ENCODE peak calls at places on chromosomes 2 and 18, in ten cellular contexts. T, A, I, S, E, V, N, R, U and H are unnamed samples.

GRCh38 chr2:182077451-182078142 is 91.9 kb downstream of the PPP1R1C start:
- DNase-seq in T (peak), A (no peak), I (peak), S (peak), E (peak), V (peak), N (peak), R (peak), U (peak), H (peak)

GRCh38 chr2:136052374-136053362 is 65.3 kb downstream of the CXCR4 start:
- DNase-seq in T (no peak), A (no peak), I (no peak), S (no peak), E (no peak), V (no peak), N (no peak), R (no peak), U (peak), H (peak)

GRCh38 chr2:55887351-55887750 is 36.2 kb downstream of the EFEMP1 start:
- DNase-seq in T (no peak), A (no peak), I (no peak), S (no peak), E (peak), V (no peak), N (no peak), R (no peak), U (no peak), H (no peak)

GRCh38 chr18:5955861-5956260 is 60.5 kb upstream of the TMEM200C start:
- DNase-seq in T (no peak), A (no peak), I (no peak), S (no peak), E (no peak), V (no peak), N (no peak), R (no peak), U (no peak), H (no peak)

GRCh38 chr2:44840186-44840850 is 101.2 kb upstream of the SIX3 start:
- DNase-seq in T (no peak), A (no peak), I (no peak), S (no peak), E (no peak), V (peak), N (no peak), R (no peak), U (no peak), H (no peak)

GRCh38 chr2:120758181-120759048 is 22.7 kb downstream of the GLI2 start:
- DNase-seq in T (no peak), A (no peak), I (peak), S (no peak), E (peak), V (peak), N (no peak), R (peak), U (no peak), H (no peak)

GRCh38 chr2:23241106-23241505 is 143.9 kb upstream of the KLHL29 start:
- DNase-seq in T (no peak), A (no peak), I (no peak), S (no peak), E (no peak), V (no peak), N (no peak), R (no peak), U (no peak), H (no peak)

GRCh38 chr2:33021542-33022259 is 74.9 kb downstream of the LTBP1 start:
- DNase-seq in T (no peak), A (no peak), I (no peak), S (peak), E (peak), V (no peak), N (no peak), R (no peak), U (no peak), H (no peak)

GRCh38 chr2:207625014-207625755 is at the start of gene METTL21A:
- DNase-seq in T (peak), A (peak), I (peak), S (no peak), E (peak), V (peak), N (peak), R (peak), U (peak), H (peak)

GRCh38 chr2:197795277-197795676 is 9.1 kb upstream of the PLCL1 start:
- DNase-seq in T (no peak), A (no peak), I (no peak), S (no peak), E (no peak), V (no peak), N (no peak), R (no peak), U (no peak), H (no peak)

GRCh38 chr2:18993756-18994155 is 364.7 kb downstream of the OSR1 start:
- DNase-seq in T (no peak), A (no peak), I (no peak), S (peak), E (peak), V (no peak), N (no peak), R (no peak), U (no peak), H (no peak)

GRCh38 chr2:191298306-191298705 is 53.1 kb downstream of the MYO1B start:
- DNase-seq in T (no peak), A (no peak), I (no peak), S (peak), E (peak), V (no peak), N (no peak), R (no peak), U (no peak), H (no peak)

GRCh38 chr2:200778038-200778437 is 33.7 kb upstream of the BZW1 start:
- DNase-seq in T (no peak), A (no peak), I (no peak), S (no peak), E (peak), V (no peak), N (no peak), R (no peak), U (no peak), H (no peak)

GRCh38 chr2:98157557-98157956 is 70.6 kb downstream of the VWA3B start:
- DNase-seq in T (no peak), A (no peak), I (no peak), S (no peak), E (no peak), V (no peak), N (no peak), R (no peak), U (no peak), H (peak)

GRCh38 chr2:5696351-5696740 is 4.2 kb downstream of the SOX11 start:
- DNase-seq in T (no peak), A (no peak), I (no peak), S (no peak), E (no peak), V (no peak), N (no peak), R (no peak), U (no peak), H (no peak)

GRCh38 chr18:22691988-22692710 is 241.0 kb upstream of the RBBP8 start:
- DNase-seq in T (no peak), A (no peak), I (no peak), S (peak), E (peak), V (no peak), N (peak), R (peak), U (no peak), H (no peak)

GRCh38 chr2:132400169-132400900 is 16.3 kb upstream of the GPR39 start:
- DNase-seq in T (no peak), A (no peak), I (no peak), S (no peak), E (peak), V (no peak), N (peak), R (peak), U (no peak), H (no peak)

GRCh38 chr2:8680931-8681760 is 710 bp upstream of the ID2 start:
- DNase-seq in T (no peak), A (peak), I (peak), S (no peak), E (peak), V (peak), N (peak), R (peak), U (peak), H (no peak)

GRCh38 chr2:180222642-180223041 is 215.5 kb upstream of the CWC22 start:
- DNase-seq in T (no peak), A (no peak), I (peak), S (peak), E (peak), V (peak), N (peak), R (no peak), U (no peak), H (no peak)

GRCh38 chr2:24825883-24826800 is 32.9 kb downstream of the CENPO start:
- DNase-seq in T (no peak), A (no peak), I (no peak), S (no peak), E (no peak), V (no peak), N (peak), R (peak), U (no peak), H (no peak)

GRCh38 chr18:48032876-48033769 is 102.7 kb upstream of the SMAD2 start:
- DNase-seq in T (no peak), A (no peak), I (no peak), S (no peak), E (no peak), V (no peak), N (peak), R (no peak), U (no peak), H (no peak)

GRCh38 chr2:103664690-103665089 is 902.9 kb downstream of the TMEM182 start:
- DNase-seq in T (no peak), A (no peak), I (no peak), S (no peak), E (no peak), V (no peak), N (no peak), R (no peak), U (no peak), H (no peak)

DNA sequence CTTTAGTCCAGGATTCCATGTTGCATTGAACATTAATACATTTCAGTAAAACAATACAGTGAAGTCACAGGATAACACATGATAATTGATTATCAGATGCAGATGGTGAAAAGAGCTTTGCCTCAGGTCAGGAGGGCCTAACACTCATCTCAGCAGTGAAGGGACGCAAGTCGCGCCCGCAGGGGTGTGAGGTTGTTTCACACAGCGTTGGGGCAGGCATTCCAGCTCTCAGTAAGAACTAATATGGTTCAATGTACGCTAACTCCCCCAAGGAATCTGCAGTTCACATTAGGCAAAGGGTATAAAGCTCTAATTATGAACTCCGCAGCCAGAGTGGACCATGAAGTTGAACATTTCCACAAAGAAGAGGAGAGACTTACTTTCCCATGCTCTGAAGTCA is 53.1 kb upstream of the ATL2 start:
- DNase-seq in T (no peak), A (no peak), I (no peak), S (no peak), E (no peak), V (no peak), N (no peak), R (no peak), U (no peak), H (no peak)
- TF ChIP-seq CTCF in T (no peak), A (no peak), I (no peak), S (no peak), E (no peak), V (no peak), N (no peak), R (no peak), U (no peak), H (no peak)

GRCh38 chr2:148565272-148565894 is 79.2 kb upstream of the EPC2 start:
- DNase-seq in T (no peak), A (no peak), I (no peak), S (no peak), E (no peak), V (no peak), N (no peak), R (no peak), U (no peak), H (no peak)
- TF ChIP-seq CTCF in T (peak), A (no peak), I (peak), S (no peak), E (no peak), V (no peak), N (no peak), R (peak), U (peak), H (peak)

GRCh38 chr2:42043789-42044394 is 3.9 kb upstream of the PKDCC start:
- DNase-seq in T (no peak), A (no peak), I (no peak), S (no peak), E (no peak), V (no peak), N (no peak), R (no peak), U (no peak), H (no peak)

GRCh38 chr2:42041377-42042127 is 6.3 kb upstream of the PKDCC start:
- DNase-seq in T (no peak), A (no peak), I (no peak), S (no peak), E (no peak), V (no peak), N (no peak), R (no peak), U (no peak), H (no peak)

GRCh38 chr2:42042956-42043355 is 4.9 kb upstream of the PKDCC start:
- DNase-seq in T (no peak), A (no peak), I (no peak), S (no peak), E (no peak), V (no peak), N (no peak), R (no peak), U (no peak), H (no peak)

GRCh38 chr2:42036940-42037339 is 10.9 kb upstream of the PKDCC start:
- DNase-seq in T (no peak), A (no peak), I (no peak), S (no peak), E (no peak), V (no peak), N (no peak), R (no peak), U (no peak), H (no peak)

DNA sequence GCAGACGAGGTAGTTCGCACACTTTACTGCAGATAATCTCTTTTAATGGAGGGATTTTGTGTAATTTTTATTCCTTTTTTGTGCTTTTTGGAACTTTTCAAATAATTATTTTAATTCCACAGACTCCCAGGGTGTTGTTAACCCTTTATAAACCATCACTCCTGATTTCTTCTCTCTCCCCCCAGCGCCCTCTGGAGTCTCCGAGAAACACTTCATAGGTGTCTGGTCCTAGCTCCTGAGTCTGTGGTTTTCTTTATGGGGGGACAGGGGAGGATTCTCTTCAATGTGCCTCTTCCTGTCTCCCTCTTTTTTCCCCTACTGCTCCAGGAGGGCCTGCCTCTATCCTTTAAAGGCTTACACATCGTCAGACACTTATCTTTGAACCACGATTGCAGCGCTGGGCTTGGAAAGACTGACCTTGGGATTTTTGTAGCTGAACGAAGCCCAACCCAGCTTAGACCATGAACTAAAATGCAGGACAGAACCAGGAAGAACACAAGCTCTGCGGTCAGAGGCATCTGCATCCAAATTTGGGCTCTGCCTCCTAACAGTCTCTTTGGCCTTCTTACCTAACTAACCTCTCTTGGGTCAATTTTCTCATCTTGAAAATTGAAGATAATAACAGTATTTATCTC is 7.1 kb upstream of the PKDCC start:
- DNase-seq in T (no peak), A (no peak), I (no peak), S (no peak), E (peak), V (no peak), N (no peak), R (no peak), U (no peak), H (no peak)
- TF ChIP-seq CTCF in T (no peak), A (no peak), I (no peak), S (no peak), E (no peak), V (no peak), N (no peak), R (no peak), U (no peak), H (no peak)

GRCh38 chr2:201938816-201939180 is 94.9 kb upstream of the FZD7 start:
- DNase-seq in T (no peak), A (no peak), I (no peak), S (no peak), E (no peak), V (no peak), N (no peak), R (no peak), U (no peak), H (no peak)
- TF ChIP-seq CTCF in T (no peak), A (no peak), I (no peak), S (no peak), E (no peak), V (no peak), N (no peak), R (no peak), U (no peak), H (no peak)

DNA sequence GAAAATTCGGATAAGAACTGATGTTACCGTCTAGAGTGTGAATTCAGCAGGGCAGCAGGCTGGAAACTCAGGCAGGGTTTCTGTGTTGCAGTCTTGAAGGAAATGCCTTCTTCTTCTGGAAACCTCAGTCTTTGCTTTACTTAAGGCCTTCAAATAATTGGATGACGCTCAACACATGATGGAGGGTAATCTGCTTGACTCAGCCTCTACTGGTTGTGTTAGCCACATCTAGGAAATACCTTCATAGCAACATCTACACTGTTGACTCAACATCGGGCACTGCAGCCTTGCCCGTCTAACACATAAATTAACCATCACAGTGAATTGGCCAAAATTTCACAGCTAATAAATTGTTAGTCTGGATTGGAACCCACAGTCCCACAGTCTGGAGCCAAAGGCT is 37.2 kb downstream of the YPEL5 start:
- DNase-seq in T (no peak), A (no peak), I (no peak), S (no peak), E (no peak), V (no peak), N (no peak), R (no peak), U (no peak), H (no peak)
- TF ChIP-seq CTCF in T (no peak), A (no peak), I (no peak), S (no peak), E (no peak), V (no peak), N (no peak), R (no peak), U (no peak), H (no peak)

GRCh38 chr2:166180951-166181812 is 53.4 kb upstream of the SCN1A start:
- DNase-seq in T (peak), A (no peak), I (peak), S (no peak), E (peak), V (peak), N (peak), R (no peak), U (peak), H (peak)

GRCh38 chr2:166184789-166185188 is 57.0 kb upstream of the SCN1A start:
- DNase-seq in T (no peak), A (no peak), I (no peak), S (no peak), E (no peak), V (no peak), N (peak), R (no peak), U (no peak), H (no peak)

GRCh38 chr2:166181813-166182154 is 54.0 kb upstream of the SCN1A start:
- DNase-seq in T (no peak), A (no peak), I (no peak), S (no peak), E (no peak), V (no peak), N (no peak), R (no peak), U (no peak), H (no peak)

GRCh38 chr2:166173263-166173662 is 45.4 kb upstream of the SCN1A start:
- DNase-seq in T (no peak), A (no peak), I (no peak), S (no peak), E (no peak), V (no peak), N (no peak), R (no peak), U (no peak), H (no peak)

GRCh38 chr2:166179201-166179600 is 51.4 kb upstream of the SCN1A start:
- DNase-seq in T (no peak), A (no peak), I (no peak), S (no peak), E (peak), V (no peak), N (peak), R (no peak), U (no peak), H (no peak)
- TF ChIP-seq CTCF in T (peak), A (no peak), I (peak), S (no peak), E (peak), V (no peak), N (no peak), R (no peak), U (no peak), H (no peak)

DNA sequence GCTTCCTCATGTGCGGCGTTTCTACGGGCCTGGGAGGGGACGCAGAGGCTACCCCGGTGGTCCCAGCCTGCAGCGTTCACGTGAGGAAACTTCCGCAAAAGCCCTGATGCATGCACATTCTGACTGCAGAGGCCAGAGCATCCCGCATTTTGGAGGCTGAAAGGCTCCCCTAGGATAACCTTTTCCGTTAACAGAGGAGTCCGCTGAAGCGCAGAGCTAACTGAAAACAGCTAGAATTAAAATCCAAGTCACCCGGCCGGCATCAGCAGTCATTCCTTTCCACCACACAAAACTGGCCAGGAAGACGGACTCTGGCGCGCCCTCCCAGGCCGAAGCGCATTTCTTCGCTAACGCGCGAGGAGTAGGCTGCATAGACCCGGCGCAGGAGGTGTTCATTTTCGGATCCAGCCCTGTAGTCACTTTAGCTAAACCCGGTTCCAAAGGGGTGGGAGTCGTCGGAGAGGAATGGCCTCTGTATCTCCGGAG is 747 bp upstream of the TUBB6 start:
- DNase-seq in T (no peak), A (no peak), I (peak), S (no peak), E (peak), V (peak), N (peak), R (peak), U (peak), H (peak)
- TF ChIP-seq CTCF in T (no peak), A (no peak), I (peak), S (peak), E (peak), V (no peak), N (peak), R (no peak), U (no peak), H (peak)